ENCODE peak calls at places on chromosomes 11 and 22, in seven cellular contexts. F, V, X, J, W, L and U are unnamed samples.

GRCh38 chr11:86214710-86215109 is 29.8 kb upstream of the EED start:
- DNase-seq in F (no peak), V (no peak), X (no peak), J (no peak), W (no peak), L (no peak), U (peak)

GRCh38 chr22:41762980-41763779 is 37.3 kb upstream of the CCDC134 start:
- DNase-seq in F (no peak), V (no peak), X (peak), J (no peak), W (no peak), L (peak), U (peak)

GRCh38 chr11:27910186-27910941 is 197.6 kb downstream of the KIF18A start:
- DNase-seq in F (no peak), V (no peak), X (no peak), J (no peak), W (no peak), L (no peak), U (no peak)

GRCh38 chr22:20760084-20760483 is 13.8 kb upstream of the SERPIND1 start:
- DNase-seq in F (no peak), V (no peak), X (no peak), J (no peak), W (no peak), L (no peak), U (no peak)

GRCh38 chr22:31179345-31179744 is 19.4 kb downstream of the RNF185 start:
- DNase-seq in F (no peak), V (no peak), X (no peak), J (no peak), W (no peak), L (no peak), U (no peak)

GRCh38 chr11:31822604-31823371 is 11.7 kb upstream of the PAX6 start:
- DNase-seq in F (no peak), V (no peak), X (no peak), J (no peak), W (no peak), L (no peak), U (no peak)

GRCh38 chr22:42022162-42022847 is 23.7 kb downstream of the WBP2NL start:
- DNase-seq in F (no peak), V (no peak), X (no peak), J (no peak), W (no peak), L (peak), U (peak)

GRCh38 chr22:39526736-39527171 is 5.8 kb downstream of the RPS19BP1 start:
- DNase-seq in F (no peak), V (peak), X (no peak), J (no peak), W (no peak), L (no peak), U (peak)

GRCh38 chr11:132848336-132848735 is 684.0 kb downstream of the OPCML start:
- DNase-seq in F (no peak), V (no peak), X (peak), J (no peak), W (no peak), L (no peak), U (no peak)

GRCh38 chr11:119681537-119681936 is 47.5 kb downstream of the NECTIN1 start:
- DNase-seq in F (no peak), V (no peak), X (no peak), J (no peak), W (no peak), L (no peak), U (no peak)
- TF ChIP-seq CTCF in F (no peak), V (no peak), X (peak), J (no peak), W (no peak), L (peak), U (no peak)

GRCh38 chr11:66052664-66052982 is 459 bp downstream of the SF3B2 start:
- DNase-seq in F (no peak), V (no peak), X (no peak), J (no peak), W (no peak), L (no peak), U (no peak)

GRCh38 chr11:66051371-66051765 is 796 bp upstream of the SF3B2 start:
- DNase-seq in F (no peak), V (no peak), X (no peak), J (no peak), W (no peak), L (no peak), U (no peak)

GRCh38 chr11:66051766-66052663 is at the start of gene SF3B2:
- DNase-seq in F (peak), V (peak), X (peak), J (peak), W (peak), L (peak), U (peak)

GRCh38 chr11:66048525-66049313 is at the start of gene GAL3ST3:
- DNase-seq in F (no peak), V (no peak), X (no peak), J (no peak), W (no peak), L (peak), U (no peak)

DNA sequence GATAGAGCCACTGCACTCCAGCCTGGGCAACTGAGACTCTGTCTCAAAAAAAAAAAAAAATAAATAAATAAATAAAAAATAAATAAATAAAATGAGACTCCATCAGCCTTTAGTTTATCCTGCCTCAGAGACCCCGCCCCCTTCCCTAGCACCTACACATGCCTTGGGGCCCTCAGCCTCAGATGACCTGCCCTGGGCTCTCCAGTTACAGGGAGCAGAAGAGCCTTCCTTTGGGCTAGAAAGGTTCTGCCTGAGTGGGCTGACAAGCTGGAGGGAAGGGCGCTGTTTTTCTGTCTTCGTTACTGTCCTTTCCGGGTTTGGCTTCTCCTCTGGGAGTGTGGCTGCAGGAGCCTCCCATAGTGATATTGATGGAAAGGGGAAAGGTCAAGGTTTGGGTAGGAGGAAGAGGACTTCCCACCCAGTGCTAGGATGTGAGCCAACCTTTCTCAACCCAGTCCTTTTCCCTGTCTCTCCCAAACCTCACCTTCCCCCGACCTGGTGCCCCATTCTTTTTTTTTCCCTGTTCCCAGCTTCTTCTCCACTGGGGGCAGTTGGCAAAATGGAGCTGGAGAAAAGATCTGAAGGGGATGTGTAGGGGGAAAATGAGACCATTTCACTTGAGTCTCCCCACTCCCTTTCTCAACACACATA is 1.5 kb upstream of the SF3B2 start:
- DNase-seq in F (no peak), V (no peak), X (no peak), J (no peak), W (no peak), L (no peak), U (no peak)
- H3K4me3 ChIP-seq in F (no peak), V (no peak), X (no peak), J (no peak), W (peak), L (no peak), U (no peak)

DNA sequence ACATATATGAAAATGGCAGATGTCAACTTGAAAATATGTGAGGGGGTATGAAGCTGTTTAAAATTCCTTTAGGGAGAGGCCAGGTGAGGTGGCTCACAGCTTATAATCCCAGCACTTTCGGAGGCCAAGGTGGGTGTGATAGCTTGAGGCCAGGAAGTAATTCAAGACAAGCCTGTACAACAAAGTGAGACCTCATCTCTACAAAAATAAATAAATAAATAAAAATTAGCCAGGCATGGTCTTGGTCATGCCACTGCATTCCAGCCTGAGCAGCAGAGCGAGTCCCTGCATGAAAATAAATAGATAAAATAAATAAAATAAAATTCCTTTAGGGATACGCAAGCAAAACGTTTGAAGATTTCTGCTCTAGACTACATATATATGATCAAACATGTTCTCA is 38.1 kb upstream of the FAM181B start:
- DNase-seq in F (no peak), V (no peak), X (no peak), J (no peak), W (no peak), L (no peak), U (no peak)
- TF ChIP-seq CTCF in F (no peak), V (no peak), X (no peak), J (no peak), W (no peak), L (no peak), U (no peak)

DNA sequence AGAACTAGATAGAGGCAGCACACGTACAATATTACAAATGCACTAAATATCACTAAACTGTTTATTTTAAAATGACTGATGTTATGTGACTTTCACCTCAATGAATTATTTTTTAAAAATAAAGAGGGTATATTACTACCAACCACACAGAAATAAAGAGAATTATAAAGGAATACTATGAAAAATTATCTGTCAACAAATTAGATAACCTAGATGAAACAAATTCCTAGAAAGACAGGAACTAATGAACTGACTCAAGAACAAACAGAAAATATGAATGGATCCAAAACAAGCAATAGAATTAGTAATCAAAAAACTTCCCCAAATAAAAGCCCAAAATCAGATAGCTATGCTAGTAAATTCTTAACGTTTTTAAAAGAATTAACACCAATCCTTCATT is 10.3 kb downstream of the ZNF280B start:
- DNase-seq in F (no peak), V (no peak), X (no peak), J (no peak), W (no peak), L (no peak), U (no peak)
- H3K4me3 ChIP-seq in F (no peak), V (no peak), X (no peak), J (no peak), W (no peak), L (no peak), U (no peak)